ENCODE peak calls at places on chromosomes 2 and 18, in six cellular contexts. I is iris pigment epithelial cell; Y is KG1; M is heart right ventricle; K is CD4-positive, alpha-beta T cell; G is colonic mucosa. L is an unnamed sample.

GRCh38 chr18:35513181-35513932 is 15.6 kb upstream of the INO80C start:
- DNase-seq in I (peak; percentile 79), Y (no peak), M (no peak), K (no peak), G (peak; percentile 21), L (no peak)

GRCh38 chr2:96702098-96702785 is 37.6 kb downstream of the LMAN2L start:
- DNase-seq in I (no peak), Y (no peak), M (no peak), K (no peak), G (no peak), L (no peak)

GRCh38 chr2:203710211-203710610 is 3.8 kb downstream of the CD28 start:
- DNase-seq in I (no peak), Y (no peak), M (no peak), K (no peak), G (no peak), L (no peak)

GRCh38 chr2:218255441-218255840 is 5.4 kb upstream of the GPBAR1 start:
- DNase-seq in I (peak; percentile 67), Y (no peak), M (no peak), K (no peak), G (no peak), L (no peak)

GRCh38 chr18:24672165-24672950 is 211.9 kb downstream of the HRH4 start:
- DNase-seq in I (no peak), Y (no peak), M (no peak), K (no peak), G (no peak), L (peak; percentile 38)

GRCh38 chr18:66560092-66560491 is 43.8 kb downstream of the CDH19 start:
- DNase-seq in I (peak; percentile 27), Y (no peak), M (no peak), K (no peak), G (peak; percentile 20), L (peak; percentile 37)

GRCh38 chr2:60530228-60530627 is 23.2 kb downstream of the BCL11A start:
- DNase-seq in I (no peak), Y (no peak), M (no peak), K (no peak), G (peak; percentile 82), L (no peak)

GRCh38 chr2:239882335-239882734 is 142.8 kb downstream of the NDUFA10 start:
- DNase-seq in I (peak; percentile 30), Y (peak; percentile 24), M (peak; percentile 41), K (peak; percentile 51), G (peak; percentile 65), L (peak; percentile 41)

GRCh38 chr2:95344656-95345055 is 47.5 kb downstream of the KCNIP3 start:
- DNase-seq in I (no peak), Y (no peak), M (no peak), K (no peak), G (no peak), L (no peak)

GRCh38 chr2:41836944-41837343 is 210.9 kb upstream of the PKDCC start:
- DNase-seq in I (peak; percentile 43), Y (no peak), M (peak; percentile 22), K (no peak), G (peak; percentile 55), L (peak; percentile 17)

GRCh38 chr2:162317910-162318279 is 589 bp downstream of the IFIH1 start:
- DNase-seq in I (no peak), Y (no peak), M (no peak), K (no peak), G (peak; percentile 57), L (no peak)

GRCh38 chr2:64950226-64951160 is 38.7 kb upstream of the SLC1A4 start:
- DNase-seq in I (peak; percentile 34), Y (no peak), M (no peak), K (no peak), G (no peak), L (no peak)

GRCh38 chr2:124804014-124804940 is 779.2 kb downstream of the CNTNAP5 start:
- DNase-seq in I (peak; percentile 2), Y (no peak), M (no peak), K (no peak), G (peak; percentile 52), L (no peak)

GRCh38 chr18:63236417-63236816 is 83.2 kb downstream of the BCL2 start:
- DNase-seq in I (no peak), Y (no peak), M (peak; percentile 38), K (no peak), G (no peak), L (no peak)

GRCh38 chr18:31498450-31499156 is 626 bp downstream of the DSG2 start:
- DNase-seq in I (peak; percentile 14), Y (peak; percentile 5), M (no peak), K (no peak), G (peak; percentile 67), L (peak; percentile 8)

GRCh38 chr2:222319576-222320440 is 21.0 kb upstream of the PAX3 start:
- DNase-seq in I (peak; percentile 19), Y (no peak), M (no peak), K (no peak), G (peak; percentile 25), L (peak; percentile 35)

GRCh38 chr2:176132397-176133086 is 3.0 kb downstream of the HOXD8 start:
- DNase-seq in I (no peak), Y (no peak), M (no peak), K (no peak), G (no peak), L (no peak)

GRCh38 chr2:234029150-234029733 is 21.3 kb upstream of the SPP2 start:
- DNase-seq in I (peak; percentile 30), Y (no peak), M (no peak), K (no peak), G (no peak), L (no peak)

GRCh38 chr18:32767400-32767799 is 5.4 kb downstream of the KLHL14 start:
- DNase-seq in I (no peak), Y (no peak), M (no peak), K (no peak), G (no peak), L (no peak)

GRCh38 chr18:48644029-48644428 is 105.2 kb downstream of the CTIF start:
- DNase-seq in I (no peak), Y (no peak), M (no peak), K (no peak), G (no peak), L (no peak)

GRCh38 chr2:52356560-52356959 is 1324.6 kb upstream of the NRXN1 start:
- DNase-seq in I (peak; percentile 39), Y (no peak), M (no peak), K (no peak), G (no peak), L (no peak)

GRCh38 chr2:160220545-160221009 is 20.5 kb upstream of the ITGB6 start:
- DNase-seq in I (no peak), Y (no peak), M (no peak), K (no peak), G (no peak), L (no peak)

L was measured in T47D.